ENCODE peak calls at places on chromosome 18, in ten cellular contexts. C, O, D, Y, B, Z, R, G, E and V are unnamed samples.

GRCh38 chr18:14922965-14923565 is 175.1 kb downstream of the ANKRD30B start:
- DNase-seq in C (no peak), O (no peak), D (no peak), Y (no peak), B (no peak), Z (no peak), R (no peak), G (no peak), E (no peak), V (no peak)

GRCh38 chr18:23837591-23837990 is 148.3 kb downstream of the LAMA3 start:
- DNase-seq in C (no peak), O (peak), D (peak), Y (no peak), B (no peak), Z (no peak), R (no peak), G (no peak), E (peak), V (no peak)

GRCh38 chr18:1806884-1807615 is 764.3 kb downstream of the METTL4 start:
- DNase-seq in C (no peak), O (no peak), D (no peak), Y (no peak), B (no peak), Z (no peak), R (no peak), G (no peak), E (no peak), V (no peak)

GRCh38 chr18:78501251-78501650 is 478.4 kb upstream of the SALL3 start:
- DNase-seq in C (no peak), O (no peak), D (no peak), Y (no peak), B (no peak), Z (no peak), R (no peak), G (no peak), E (no peak), V (no peak)

GRCh38 chr18:44895176-44895798 is 214.6 kb downstream of the SETBP1 start:
- DNase-seq in C (no peak), O (peak), D (peak), Y (no peak), B (peak), Z (peak), R (peak), G (peak), E (peak), V (peak)

GRCh38 chr18:31065036-31065773 is 22.7 kb upstream of the DSC3 start:
- DNase-seq in C (no peak), O (no peak), D (no peak), Y (no peak), B (peak), Z (no peak), R (no peak), G (no peak), E (no peak), V (no peak)

GRCh38 chr18:987325-988186 is 82.9 kb downstream of the ADCYAP1 start:
- DNase-seq in C (no peak), O (peak), D (peak), Y (no peak), B (no peak), Z (no peak), R (no peak), G (no peak), E (no peak), V (no peak)

GRCh38 chr18:33184178-33184577 is 256.3 kb downstream of the CCDC178 start:
- DNase-seq in C (no peak), O (no peak), D (peak), Y (no peak), B (no peak), Z (no peak), R (no peak), G (no peak), E (no peak), V (no peak)

GRCh38 chr18:39371996-39372395 is 1806.4 kb upstream of the CELF4 start:
- DNase-seq in C (no peak), O (no peak), D (no peak), Y (no peak), B (no peak), Z (no peak), R (no peak), G (no peak), E (no peak), V (no peak)

GRCh38 chr18:44700652-44701051 is 20.0 kb downstream of the SETBP1 start:
- DNase-seq in C (no peak), O (no peak), D (peak), Y (no peak), B (no peak), Z (peak), R (no peak), G (no peak), E (no peak), V (no peak)

GRCh38 chr18:22169889-22170420 is 566 bp downstream of the GATA6 start:
- DNase-seq in C (no peak), O (peak), D (no peak), Y (no peak), B (peak), Z (no peak), R (peak), G (no peak), E (no peak), V (no peak)

GRCh38 chr18:51807336-51807735 is 532.7 kb upstream of the DCC start:
- DNase-seq in C (no peak), O (no peak), D (no peak), Y (no peak), B (no peak), Z (no peak), R (no peak), G (no peak), E (no peak), V (no peak)

GRCh38 chr18:21074336-21075323 is 37.0 kb downstream of the ROCK1 start:
- DNase-seq in C (no peak), O (no peak), D (no peak), Y (no peak), B (no peak), Z (no peak), R (no peak), G (no peak), E (no peak), V (no peak)

GRCh38 chr18:21739604-21740473 is 753 bp upstream of the MIB1 start:
- DNase-seq in C (no peak), O (no peak), D (no peak), Y (no peak), B (no peak), Z (no peak), R (no peak), G (no peak), E (no peak), V (no peak)

GRCh38 chr18:31789409-31789808 is 28.7 kb upstream of the SLC25A52 start:
- DNase-seq in C (no peak), O (no peak), D (no peak), Y (no peak), B (no peak), Z (no peak), R (no peak), G (no peak), E (no peak), V (no peak)

GRCh38 chr18:58024139-58024538 is 19.9 kb upstream of the NEDD4L start:
- DNase-seq in C (no peak), O (no peak), D (peak), Y (no peak), B (no peak), Z (no peak), R (no peak), G (no peak), E (no peak), V (no peak)

GRCh38 chr18:55296761-55297160 is 291.2 kb downstream of the TCF4 start:
- DNase-seq in C (no peak), O (no peak), D (no peak), Y (no peak), B (no peak), Z (no peak), R (no peak), G (no peak), E (no peak), V (no peak)

GRCh38 chr18:26863122-26863879 is 2.2 kb downstream of the AQP4 start:
- DNase-seq in C (peak), O (peak), D (no peak), Y (no peak), B (peak), Z (peak), R (peak), G (no peak), E (no peak), V (peak)

GRCh38 chr18:53567935-53568574 is 656.4 kb downstream of the MBD2 start:
- DNase-seq in C (no peak), O (peak), D (peak), Y (no peak), B (peak), Z (no peak), R (peak), G (peak), E (peak), V (no peak)

GRCh38 chr18:70245941-70246537 is 40.6 kb upstream of the RTTN start:
- DNase-seq in C (no peak), O (no peak), D (no peak), Y (no peak), B (no peak), Z (no peak), R (no peak), G (no peak), E (no peak), V (no peak)

GRCh38 chr18:52046842-52047241 is 293.2 kb upstream of the DCC start:
- DNase-seq in C (no peak), O (no peak), D (no peak), Y (no peak), B (no peak), Z (no peak), R (no peak), G (no peak), E (no peak), V (peak)

GRCh38 chr18:47930844-47931706 is 616 bp upstream of the SMAD2 start:
- DNase-seq in C (peak), O (peak), D (peak), Y (peak), B (peak), Z (peak), R (peak), G (peak), E (peak), V (peak)

GRCh38 chr18:13435596-13436333 is 217.2 kb downstream of the LDLRAD4 start:
- DNase-seq in C (no peak), O (peak), D (peak), Y (peak), B (no peak), Z (no peak), R (no peak), G (no peak), E (peak), V (no peak)

GRCh38 chr18:54880706-54881105 is 52.4 kb downstream of the RAB27B start:
- DNase-seq in C (no peak), O (no peak), D (peak), Y (no peak), B (no peak), Z (no peak), R (no peak), G (no peak), E (peak), V (no peak)

GRCh38 chr18:62037989-62038778 is 145.4 kb upstream of the RNF152 start:
- DNase-seq in C (no peak), O (peak), D (peak), Y (no peak), B (no peak), Z (no peak), R (no peak), G (no peak), E (peak), V (no peak)

GRCh38 chr18:56522826-56523225 is 115.6 kb downstream of the TXNL1 start:
- DNase-seq in C (no peak), O (peak), D (no peak), Y (no peak), B (no peak), Z (no peak), R (no peak), G (no peak), E (peak), V (no peak)

GRCh38 chr18:78652001-78652545 is 327.5 kb upstream of the SALL3 start:
- DNase-seq in C (no peak), O (no peak), D (no peak), Y (no peak), B (no peak), Z (no peak), R (no peak), G (no peak), E (no peak), V (no peak)

GRCh38 chr18:12308386-12309100 is 502 bp downstream of the TUBB6 start:
- DNase-seq in C (no peak), O (peak), D (peak), Y (peak), B (no peak), Z (peak), R (no peak), G (no peak), E (peak), V (no peak)

GRCh38 chr18:48036641-48037421 is 106.4 kb upstream of the SMAD2 start:
- DNase-seq in C (no peak), O (no peak), D (no peak), Y (no peak), B (peak), Z (no peak), R (peak), G (no peak), E (no peak), V (peak)